ENCODE peak calls at places on chromosomes 3 and 15, in seven cellular contexts. N is CD4-positive, CD25-positive, alpha-beta regulatory T cell; S is H7; P is foreskin fibroblast; B is GM12865; L is bronchial epithelial cell; W is dorsolateral prefrontal cortex. A is an unnamed sample.

GRCh38 chr15:84785053-84785452 is 32.1 kb upstream of the ALPK3 start:
- DNase-seq in N (no peak), S (no peak), P (no peak), B (no peak), L (no peak), W (no peak), A (no peak)

GRCh38 chr3:16200411-16200810 is 25.9 kb downstream of the GALNT15 start:
- DNase-seq in N (no peak), S (no peak), P (no peak), B (no peak), L (peak; percentile 29), W (no peak), A (no peak)

GRCh38 chr3:126530171-126531050 is 6.5 kb downstream of the CHST13 start:
- DNase-seq in N (peak; percentile 12), S (peak; percentile 73), P (no peak), B (peak; percentile 18), L (no peak), W (no peak), A (no peak)

GRCh38 chr15:99247063-99247462 is 2.3 kb downstream of the TTC23 start:
- DNase-seq in N (no peak), S (no peak), P (no peak), B (no peak), L (no peak), W (no peak), A (no peak)

GRCh38 chr3:70281663-70282062 is 30.8 kb downstream of the MDFIC2 start:
- DNase-seq in N (no peak), S (no peak), P (no peak), B (no peak), L (peak; percentile 74), W (no peak), A (no peak)

GRCh38 chr3:50300681-50301254 is 1.6 kb upstream of the HYAL3 start:
- DNase-seq in N (no peak), S (no peak), P (no peak), B (peak; percentile 12), L (no peak), W (no peak), A (no peak)

GRCh38 chr3:130894130-130894872 is 417 bp downstream of the ATP2C1 start:
- DNase-seq in N (peak; percentile 50), S (peak; percentile 78), P (peak; percentile 49), B (peak; percentile 48), L (no peak), W (peak; percentile 15), A (no peak)

GRCh38 chr3:12750223-12750622 is 8.8 kb downstream of the TMEM40 start:
- DNase-seq in N (no peak), S (no peak), P (peak; percentile 86), B (peak; percentile 42), L (peak; percentile 69), W (peak; percentile 22), A (no peak)

GRCh38 chr3:169146112-169146665 is 517.3 kb downstream of the MECOM start:
- DNase-seq in N (peak; percentile 8), S (peak; percentile 59), P (peak; percentile 76), B (no peak), L (peak; percentile 57), W (no peak), A (no peak)

GRCh38 chr3:147391726-147392082 is 14.6 kb downstream of the ZIC4 start:
- DNase-seq in N (no peak), S (no peak), P (no peak), B (no peak), L (no peak), W (no peak), A (no peak)
- H3K4me3 ChIP-seq in N (no peak overlapping the region), S (peak overlapping the region; percentile 37), P (peak overlapping the region; percentile 62), B (no peak overlapping the region), L (no peak overlapping the region), W (peak overlapping the region; percentile 70), A (no peak overlapping the region)

GRCh38 chr15:66369773-66370651 is 13.5 kb upstream of the TIPIN start:
- DNase-seq in N (peak; percentile 73), S (peak; percentile 65), P (peak; percentile 24), B (peak; percentile 74), L (peak; percentile 60), W (no peak), A (no peak)
- H3K4me3 ChIP-seq in N (peak overlapping the region; percentile 71), S (no peak overlapping the region), P (peak overlapping the region; percentile 45), B (peak overlapping the region; percentile 37), L (peak overlapping the region; percentile 21), W (no peak overlapping the region), A (peak overlapping the region; percentile 36)

GRCh38 chr15:77574521-77575202 is 58.0 kb downstream of the LINGO1 start:
- DNase-seq in N (no peak), S (no peak), P (no peak), B (no peak), L (no peak), W (no peak), A (no peak)

GRCh38 chr15:77578641-77579372 is 53.9 kb downstream of the LINGO1 start:
- DNase-seq in N (no peak), S (no peak), P (no peak), B (peak; percentile 18), L (no peak), W (no peak), A (no peak)

GRCh38 chr15:77577350-77577749 is 55.4 kb downstream of the LINGO1 start:
- DNase-seq in N (no peak), S (no peak), P (no peak), B (no peak), L (no peak), W (peak; percentile 85), A (no peak)

GRCh38 chr15:77575203-77575934 is 57.3 kb downstream of the LINGO1 start:
- DNase-seq in N (no peak), S (no peak), P (no peak), B (no peak), L (no peak), W (no peak), A (no peak)

DNA sequence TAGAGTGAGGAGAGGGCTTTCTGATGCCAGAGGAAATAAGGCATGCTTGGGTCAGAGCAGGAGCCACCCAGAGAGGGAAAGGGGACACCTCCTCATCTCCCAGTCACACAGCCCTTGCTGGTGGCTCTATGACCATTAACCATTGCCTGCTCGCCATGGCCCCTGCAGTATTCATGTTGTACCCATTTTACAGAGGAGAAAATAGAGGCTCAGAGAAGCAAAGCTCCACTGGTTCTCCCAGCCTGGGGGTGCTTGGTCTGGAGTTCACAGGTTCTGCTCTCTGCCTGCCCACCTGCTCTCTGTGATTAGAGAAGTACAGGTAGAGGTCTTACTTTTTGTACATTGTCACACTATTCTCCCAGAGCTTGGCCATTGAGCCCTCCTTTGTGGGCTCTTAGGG is 56.2 kb downstream of the LINGO1 start:
- DNase-seq in N (no peak), S (no peak), P (no peak), B (no peak), L (no peak), W (no peak), A (no peak)
- H3K4me3 ChIP-seq in N (no peak overlapping the region), S (no peak overlapping the region), P (no peak overlapping the region), B (no peak overlapping the region), L (no peak overlapping the region), W (no peak overlapping the region), A (no peak overlapping the region)

DNA sequence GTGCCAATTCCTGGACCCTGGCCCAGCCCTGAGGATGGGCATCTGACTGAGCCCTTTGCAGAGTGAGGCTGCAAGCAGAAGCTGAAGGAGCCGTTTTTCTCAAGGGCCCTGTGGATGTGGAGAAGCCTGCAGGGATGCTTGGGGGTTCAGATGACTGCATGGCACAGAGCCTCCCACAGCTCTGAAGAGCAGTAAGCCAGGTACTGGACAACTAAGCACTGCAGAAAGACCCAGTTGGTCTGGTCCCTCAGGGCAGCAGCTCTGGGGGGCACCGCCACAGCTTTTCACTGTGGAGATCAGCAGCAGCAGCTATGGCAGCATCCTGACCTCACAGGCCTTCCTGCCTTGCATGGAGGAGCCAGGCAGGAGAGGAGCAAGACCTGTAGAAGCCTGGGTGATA is 67.6 kb downstream of the CRYGS start:
- DNase-seq in N (no peak), S (no peak), P (no peak), B (no peak), L (no peak), W (no peak), A (no peak)
- H3K4me3 ChIP-seq in N (no peak overlapping the region), S (no peak overlapping the region), P (no peak overlapping the region), B (peak overlapping the region; percentile 19), L (no peak overlapping the region), W (no peak overlapping the region), A (no peak overlapping the region)

DNA sequence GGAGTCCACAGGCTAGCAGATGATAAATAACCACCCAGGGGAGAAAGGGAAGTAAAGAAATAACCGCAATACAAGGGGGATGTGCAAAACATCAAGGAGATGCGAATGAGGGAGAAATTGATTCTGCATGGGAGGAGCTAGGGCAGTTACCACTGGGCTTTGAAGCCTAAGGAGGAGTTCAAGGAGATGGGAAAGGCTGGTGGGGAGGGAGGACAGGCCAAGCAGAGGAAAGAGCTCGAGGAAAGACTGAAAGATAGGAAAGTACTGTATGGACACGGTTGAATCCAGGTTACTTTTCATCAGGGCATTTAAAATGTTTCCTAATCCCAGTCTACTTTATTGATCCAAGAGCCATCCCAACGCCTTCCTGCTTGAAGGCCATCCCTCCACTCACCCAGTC is 2.6 kb downstream of the THSD4 start:
- DNase-seq in N (no peak), S (no peak), P (no peak), B (no peak), L (no peak), W (no peak), A (no peak)
- H3K4me3 ChIP-seq in N (no peak overlapping the region), S (no peak overlapping the region), P (no peak overlapping the region), B (no peak overlapping the region), L (no peak overlapping the region), W (no peak overlapping the region), A (no peak overlapping the region)

GRCh38 chr3:56914646-56915045 is 112.9 kb upstream of the ARHGEF3 start:
- DNase-seq in N (peak; percentile 44), S (no peak), P (no peak), B (no peak), L (no peak), W (no peak), A (no peak)
- H3K4me3 ChIP-seq in N (peak overlapping the region; percentile 97), S (no peak overlapping the region), P (no peak overlapping the region), B (no peak overlapping the region), L (no peak overlapping the region), W (no peak overlapping the region), A (no peak overlapping the region)

GRCh38 chr3:113084777-113085176 is 94.0 kb downstream of the GTPBP8 start:
- DNase-seq in N (no peak), S (no peak), P (peak; percentile 85), B (no peak), L (peak; percentile 25), W (no peak), A (peak; percentile 57)

GRCh38 chr3:113079532-113079931 is 88.7 kb downstream of the GTPBP8 start:
- DNase-seq in N (no peak), S (no peak), P (no peak), B (peak; percentile 65), L (no peak), W (no peak), A (no peak)
- H3K4me3 ChIP-seq in N (no peak overlapping the region), S (no peak overlapping the region), P (no peak overlapping the region), B (peak overlapping the region; percentile 60), L (no peak overlapping the region), W (peak overlapping the region; percentile 38), A (no peak overlapping the region)

DNA sequence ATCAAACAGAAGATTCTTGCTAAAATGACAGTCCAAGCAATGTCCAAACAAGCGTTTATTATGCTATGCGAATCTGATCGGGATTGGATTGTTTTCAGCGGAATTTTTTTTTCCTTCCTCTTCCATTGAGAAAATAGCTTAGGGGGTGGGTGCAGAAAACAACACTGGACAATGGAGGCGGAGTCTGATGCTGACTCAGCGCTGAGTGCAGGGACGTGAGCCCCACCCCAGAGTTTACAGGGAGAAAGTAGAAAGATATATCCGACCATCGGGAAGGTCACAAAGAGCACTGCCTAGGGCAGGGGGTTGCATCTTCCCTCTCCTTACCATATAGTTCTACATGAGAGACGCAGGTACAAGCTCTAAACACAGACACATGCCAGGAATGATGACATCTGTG is 117.0 kb downstream of the FOXP1 start:
- DNase-seq in N (no peak), S (no peak), P (no peak), B (no peak), L (peak; percentile 65), W (peak; percentile 50), A (no peak)
- H3K4me3 ChIP-seq in N (no peak overlapping the region), S (no peak overlapping the region), P (no peak overlapping the region), B (no peak overlapping the region), L (no peak overlapping the region), W (no peak overlapping the region), A (no peak overlapping the region)